ENCODE peak calls at places on chromosomes 1 and 21, in six cellular contexts. Z is CD8-positive, alpha-beta T cell; F is AG10803; P is Calu3; Y is transverse colon; I is HepG2. U is an unnamed sample.

GRCh38 chr1:23664837-23665795 is 26.5 kb upstream of the RPL11 start:
- DNase-seq in I (peak), P (no peak), F (peak), Z (no peak), Y (no peak), U (peak)

GRCh38 chr1:6133146-6133895 is 46.8 kb downstream of the CHD5 start:
- DNase-seq in Z (no peak), F (no peak), Y (no peak), P (no peak), I (no peak), U (no peak)

GRCh38 chr1:58006421-58007032 is 540.0 kb downstream of the OMA1 start:
- DNase-seq in P (no peak), F (no peak), Y (no peak), I (no peak), Z (no peak), U (no peak)

GRCh38 chr1:204730826-204731459 is 45.4 kb upstream of the LRRN2 start:
- DNase-seq in Z (no peak), P (no peak), I (no peak), Y (no peak), F (no peak), U (no peak)

GRCh38 chr1:46656643-46657042 is 11.5 kb downstream of the ATPAF1 start:
- DNase-seq in Y (no peak), F (no peak), P (no peak), Z (no peak), I (no peak), U (no peak)

GRCh38 chr1:65260851-65261473 is 48.4 kb upstream of the DNAJC6 start:
- DNase-seq in Z (no peak), I (no peak), Y (no peak), F (peak), P (no peak), U (peak)

GRCh38 chr1:43973981-43974442 is 748 bp upstream of the ATP6V0B start:
- DNase-seq in F (peak), I (no peak), Y (no peak), P (no peak), Z (no peak), U (no peak)

GRCh38 chr1:21616372-21616771 is 52.8 kb downstream of the RAP1GAP start:
- DNase-seq in I (no peak), Y (no peak), Z (no peak), F (no peak), P (no peak), U (no peak)

GRCh38 chr1:201888282-201889033 is at the start of gene SHISA4:
- DNase-seq in F (peak), I (peak), Z (no peak), P (peak), Y (peak), U (peak)

GRCh38 chr1:29944253-29944652 is 707.9 kb downstream of the PTPRU start:
- DNase-seq in Z (no peak), F (no peak), P (no peak), I (no peak), Y (no peak), U (no peak)

GRCh38 chr1:207997486-207998268 is 86.8 kb upstream of the CD34 start:
- DNase-seq in P (peak), Y (peak), Z (peak), I (peak), F (peak), U (peak)

GRCh38 chr1:185578293-185578692 is 155.9 kb upstream of the HMCN1 start:
- DNase-seq in I (no peak), Y (no peak), F (no peak), P (no peak), Z (no peak), U (no peak)

GRCh38 chr1:186976700-186977099 is 148.0 kb downstream of the PLA2G4A start:
- DNase-seq in I (no peak), Z (no peak), Y (peak), P (no peak), F (no peak), U (no peak)

GRCh38 chr1:229298420-229298819 is 27.5 kb downstream of the RAB4A start:
- DNase-seq in F (no peak), I (peak), P (no peak), Y (no peak), Z (no peak), U (no peak)

GRCh38 chr21:38948377-38948776 is 142.6 kb downstream of the ETS2 start:
- DNase-seq in F (peak), Z (no peak), P (no peak), Y (no peak), I (no peak), U (no peak)

GRCh38 chr1:155485945-155486344 is 76.7 kb downstream of the ASH1L start:
- DNase-seq in Z (no peak), P (no peak), F (peak), I (no peak), Y (no peak), U (no peak)

GRCh38 chr1:7172804-7173203 is 387.6 kb downstream of the CAMTA1 start:
- DNase-seq in Y (no peak), F (no peak), Z (no peak), I (no peak), P (no peak), U (no peak)

GRCh38 chr1:111476761-111477309 is 3.1 kb downstream of the C1orf162 start:
- DNase-seq in F (no peak), I (no peak), Y (no peak), P (no peak), Z (peak), U (no peak)

GRCh38 chr1:21885236-21886037 is 51.7 kb downstream of the HSPG2 start:
- DNase-seq in P (no peak), I (no peak), F (no peak), Z (no peak), Y (no peak), U (no peak)

GRCh38 chr1:6547301-6547700 is 7.0 kb downstream of the NOL9 start:
- DNase-seq in Z (no peak), I (no peak), F (no peak), Y (no peak), P (no peak), U (peak)

GRCh38 chr1:237713886-237714285 is 176.8 kb downstream of the ZP4 start:
- DNase-seq in Z (no peak), Y (no peak), F (no peak), I (no peak), P (no peak), U (no peak)

GRCh38 chr1:32925360-32926142 is 24.4 kb upstream of the TMEM54 start:
- DNase-seq in P (no peak), Z (no peak), Y (peak), I (peak), F (no peak), U (peak)

GRCh38 chr21:42670884-42671283 is 17.5 kb downstream of the PDE9A start:
- DNase-seq in I (no peak), Y (no peak), P (no peak), Z (no peak), F (no peak), U (no peak)

GRCh38 chr1:78254517-78254916 is 208.8 kb downstream of the GIPC2 start:
- DNase-seq in I (no peak), Z (no peak), Y (no peak), P (no peak), F (peak), U (peak)

GRCh38 chr1:182889997-182890396 is 50.9 kb downstream of the DHX9 start:
- DNase-seq in I (no peak), Z (peak), F (no peak), P (no peak), Y (no peak), U (no peak)

GRCh38 chr1:209076688-209077087 is 506.8 kb upstream of the CAMK1G start:
- DNase-seq in I (no peak), F (peak), Y (peak), Z (no peak), P (no peak), U (no peak)

GRCh38 chr1:111690306-111690617 is 48.9 kb downstream of the INKA2 start:
- DNase-seq in Z (no peak), F (peak), P (no peak), I (no peak), Y (peak), U (peak)

GRCh38 chr1:25914074-25914995 is 8.1 kb upstream of the STMN1 start:
- DNase-seq in Y (no peak), F (peak), Z (no peak), P (no peak), I (no peak), U (no peak)

GRCh38 chr1:38898653-38899230 is 17.4 kb upstream of the GJA9 start:
- DNase-seq in Y (no peak), I (no peak), P (no peak), F (no peak), Z (no peak), U (no peak)

GRCh38 chr1:241714321-241715218 is 62.5 kb downstream of the WDR64 start:
- DNase-seq in I (no peak), F (no peak), Z (no peak), Y (no peak), P (no peak), U (no peak)

GRCh38 chr1:220371324-220371723 is 99.1 kb upstream of the RAB3GAP2 start:
- DNase-seq in F (no peak), Z (no peak), P (peak), I (no peak), Y (no peak), U (no peak)

DNA sequence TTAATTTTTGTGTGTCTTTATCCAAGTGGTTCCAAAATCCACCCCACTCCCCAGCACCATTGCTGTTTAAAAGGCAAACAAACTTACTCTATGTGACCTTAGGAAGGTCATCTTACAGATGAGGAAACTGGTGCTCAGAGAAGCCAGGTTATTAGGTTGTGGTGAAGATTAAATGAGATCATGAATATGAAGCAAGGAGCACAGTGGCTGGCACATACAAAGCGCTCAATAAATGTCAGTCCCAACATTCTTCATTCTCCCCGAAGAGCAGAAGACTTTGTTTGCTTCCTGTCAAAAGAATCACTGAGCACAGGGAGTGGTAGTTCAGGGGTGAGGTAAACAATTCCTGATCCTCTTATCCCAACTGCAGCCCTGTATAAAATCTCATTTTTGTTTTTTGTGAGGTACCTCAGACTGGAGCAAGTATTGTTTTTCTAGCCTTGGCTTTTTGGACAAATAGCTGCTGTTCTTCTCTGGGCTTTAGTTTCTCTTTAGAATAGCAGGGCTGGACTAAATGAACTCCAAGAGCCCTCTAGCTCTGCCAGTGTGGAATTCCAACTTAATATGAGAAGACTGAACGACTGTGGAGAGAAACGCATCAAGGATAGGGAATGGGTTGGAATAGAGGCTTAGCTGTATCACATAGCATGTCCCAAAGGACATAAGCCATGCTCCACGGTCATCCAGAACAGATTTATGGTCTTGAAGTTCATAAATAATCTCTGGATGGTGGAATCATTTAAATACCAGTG is 455.3 kb upstream of the USP24 start:
- DNase-seq in P (no peak), Y (no peak), Z (no peak), I (no peak), F (peak), U (no peak)
- TF ChIP-seq CTCF in P (no peak), Y (no peak), Z (no peak), I (no peak), F (peak), U (no peak)

GRCh38 chr1:119862276-119862675 is 34.0 kb downstream of the ADAM30 start:
- DNase-seq in Y (no peak), P (no peak), I (no peak), Z (no peak), F (peak), U (no peak)

GRCh38 chr1:119861547-119861946 is 34.8 kb downstream of the ADAM30 start:
- DNase-seq in P (no peak), Y (no peak), F (no peak), I (no peak), Z (no peak), U (no peak)

GRCh38 chr1:119869962-119870361 is 26.4 kb downstream of the ADAM30 start:
- DNase-seq in Y (no peak), I (no peak), P (no peak), Z (no peak), F (no peak), U (no peak)

GRCh38 chr1:119868176-119868575 is 28.1 kb downstream of the ADAM30 start:
- DNase-seq in Y (peak), F (no peak), Z (no peak), P (no peak), I (no peak), U (no peak)

GRCh38 chr1:119865607-119866006 is 30.7 kb downstream of the ADAM30 start:
- DNase-seq in F (peak), I (no peak), P (no peak), Y (no peak), Z (no peak), U (no peak)
- TF ChIP-seq CTCF in F (no peak), I (no peak), P (no peak), Y (no peak), Z (no peak), U (no peak)

GRCh38 chr1:34590211-34590623 is 164.6 kb upstream of the GJB5 start:
- DNase-seq in Z (no peak), Y (no peak), P (peak), I (peak), F (no peak), U (no peak)

DNA sequence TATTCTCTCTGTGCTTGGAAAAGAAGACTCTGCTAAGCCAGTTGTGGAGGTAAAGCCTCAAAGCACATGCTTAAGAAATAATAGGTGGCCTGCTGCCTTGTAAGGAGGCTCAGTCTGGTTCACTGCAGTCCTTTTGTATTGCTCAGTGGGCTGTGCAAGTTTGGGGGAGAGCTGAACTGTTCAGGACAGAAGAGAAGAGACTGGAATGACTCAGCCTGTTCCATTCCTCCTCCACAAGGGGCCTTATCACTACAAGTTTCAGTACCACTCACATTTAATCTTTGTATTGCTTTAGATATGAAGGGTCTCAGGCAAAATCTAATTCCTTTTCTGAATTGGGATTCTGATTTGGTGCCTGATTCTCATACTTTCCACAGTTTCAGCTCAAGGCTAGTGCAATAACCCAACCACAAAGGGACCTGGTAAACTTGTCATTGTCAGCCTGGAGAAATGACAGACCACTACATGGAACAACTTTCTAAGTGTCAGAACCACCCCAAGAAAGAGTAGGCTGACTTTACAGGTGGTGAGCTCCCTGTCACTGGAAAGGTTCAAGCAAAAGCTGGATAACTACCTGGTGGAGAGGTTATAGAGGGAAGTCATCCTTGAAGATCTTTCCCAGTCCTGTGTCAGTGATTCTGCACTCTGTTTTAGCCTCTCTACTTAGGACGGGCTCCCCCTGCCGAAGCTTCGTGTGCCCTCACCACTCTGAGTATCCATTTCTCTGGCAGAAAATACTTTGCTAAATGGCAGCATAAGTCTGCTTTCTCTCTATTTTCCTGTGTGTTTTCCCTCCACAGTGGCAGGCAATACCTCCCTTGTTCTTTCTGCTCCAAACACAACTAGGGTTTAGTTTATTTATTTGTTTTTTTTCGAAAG is 162.9 kb upstream of the GJB5 start:
- DNase-seq in I (peak), F (peak), P (no peak), Y (no peak), Z (no peak), U (no peak)
- TF ChIP-seq CTCF in I (peak), F (peak), P (no peak), Y (no peak), Z (no peak), U (no peak)

GRCh38 chr1:151715726-151716404 is 738 bp downstream of the CELF3 start:
- DNase-seq in P (no peak), F (no peak), Z (no peak), Y (no peak), I (peak), U (no peak)
- TF ChIP-seq CTCF in P (no peak), F (no peak), Z (no peak), Y (no peak), I (peak), U (no peak)

GRCh38 chr1:85583355-85584263 is 3.0 kb downstream of the CCN1 start:
- DNase-seq in Y (no peak), F (no peak), I (no peak), Z (no peak), P (no peak), U (no peak)

GRCh38 chr1:85580046-85580411 is 532 bp upstream of the CCN1 start:
- DNase-seq in I (peak), P (peak), Z (no peak), F (peak), Y (no peak), U (peak)

GRCh38 chr1:85581138-85581801 is 709 bp downstream of the CCN1 start:
- DNase-seq in I (peak), Y (peak), P (peak), Z (no peak), F (peak), U (peak)

GRCh38 chr1:85582687-85583354 is 2.3 kb downstream of the CCN1 start:
- DNase-seq in Y (no peak), P (no peak), Z (no peak), I (no peak), F (peak), U (no peak)

DNA sequence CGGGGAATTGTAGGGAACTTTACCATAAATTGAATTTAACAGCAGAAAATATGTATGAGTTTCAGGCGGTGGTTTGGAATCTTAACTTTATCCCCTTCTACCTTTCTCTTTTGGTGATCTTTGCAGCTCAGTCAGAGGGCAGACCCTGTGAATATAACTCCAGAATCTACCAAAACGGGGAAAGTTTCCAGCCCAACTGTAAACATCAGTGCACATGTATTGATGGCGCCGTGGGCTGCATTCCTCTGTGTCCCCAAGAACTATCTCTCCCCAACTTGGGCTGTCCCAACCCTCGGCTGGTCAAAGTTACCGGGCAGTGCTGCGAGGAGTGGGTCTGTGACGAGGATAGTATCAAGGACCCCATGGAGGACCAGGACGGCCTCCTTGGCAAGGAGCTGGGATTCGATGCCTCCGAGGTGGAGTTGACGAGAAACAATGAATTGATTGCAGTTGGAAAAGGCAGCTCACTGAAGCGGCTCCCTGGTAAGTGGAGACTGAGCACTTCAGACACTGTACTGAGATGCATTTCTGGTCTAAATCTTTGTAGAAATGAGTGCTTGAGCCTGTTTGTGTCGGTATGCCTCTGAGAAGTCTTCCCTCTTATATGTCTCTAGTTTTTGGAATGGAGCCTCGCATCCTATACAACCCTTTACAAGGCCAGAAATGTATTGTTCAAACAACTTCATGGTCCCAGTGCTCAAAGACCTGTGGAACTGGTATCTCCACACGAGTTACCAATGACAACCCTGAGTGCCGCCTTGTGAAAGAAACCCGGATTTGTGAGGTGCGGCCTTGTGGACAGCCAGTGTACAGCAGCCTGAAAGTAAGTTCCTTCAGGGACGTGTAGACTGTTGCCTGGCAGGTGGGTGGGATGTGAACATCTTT is 1.5 kb downstream of the CCN1 start:
- DNase-seq in I (peak), P (peak), F (peak), Y (peak), Z (no peak), U (peak)
- TF ChIP-seq CTCF in I (no peak), P (peak), F (peak), Y (peak), Z (no peak), U (peak)

DNA sequence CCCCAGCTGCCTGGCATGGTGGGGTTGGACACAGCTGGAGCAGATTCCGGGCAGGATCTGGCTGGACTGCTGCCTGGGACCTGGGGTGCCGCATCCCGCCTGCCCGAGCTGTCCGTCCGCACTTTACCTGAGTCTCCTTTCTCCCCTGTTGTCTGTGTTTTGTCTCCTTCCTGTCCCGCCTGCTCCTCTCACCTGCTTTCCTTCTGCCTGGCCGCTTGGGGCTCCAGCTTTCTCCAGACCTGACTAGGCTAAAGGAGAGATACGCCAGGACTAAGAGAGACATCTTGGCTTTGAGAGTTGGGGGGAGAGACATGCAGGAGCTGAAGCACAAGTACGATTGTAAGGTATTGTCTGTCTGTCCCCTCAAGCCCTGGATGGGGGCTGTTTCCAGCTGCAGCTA is 73.3 kb downstream of the ARHGEF10L start:
- DNase-seq in F (no peak), Y (no peak), P (no peak), I (no peak), Z (no peak), U (no peak)
- TF ChIP-seq CTCF in F (no peak), Y (no peak), P (no peak), I (no peak), Z (no peak), U (no peak)

U was measured in astrocyte of the spinal cord.